ENCODE peak calls at places on chromosomes 5 and 9, in ten cellular contexts. B is HCT116, L is stomach, U is heart right ventricle, F is right lobe of liver, M is heart left ventricle, N is A549, D is fibroblast of lung, C is glutamatergic neuron, K is GM23338. Q is an unnamed sample.

GRCh38 chr9:131180454-131180853 is 55.1 kb downstream of the NUP214 start:
- DNase-seq in F (no peak), K (no peak), N (no peak), L (no peak), D (peak), U (no peak), M (no peak), C (no peak), B (no peak), Q (no peak)

GRCh38 chr5:435961-436640 is 6.9 kb upstream of the EXOC3 start:
- DNase-seq in L (no peak), M (no peak), U (no peak), K (peak), D (no peak), B (no peak), F (no peak), C (peak), N (peak), Q (peak)

GRCh38 chr9:112112519-112112918 is 62.6 kb downstream of the SUSD1 start:
- DNase-seq in B (peak), M (no peak), N (peak), U (no peak), F (no peak), C (no peak), K (no peak), D (peak), L (no peak), Q (no peak)

GRCh38 chr5:123746683-123747360 is 234.8 kb downstream of the CSNK1G3 start:
- DNase-seq in U (no peak), N (no peak), M (no peak), C (no peak), D (no peak), K (no peak), F (no peak), L (no peak), B (no peak), Q (no peak)

GRCh38 chr5:170313344-170313743 is 15.8 kb upstream of the LCP2 start:
- DNase-seq in U (no peak), N (peak), K (no peak), F (no peak), C (no peak), M (no peak), B (no peak), L (no peak), D (no peak), Q (no peak)

GRCh38 chr5:135089912-135090311 is 55.9 kb upstream of the PITX1 start:
- DNase-seq in D (no peak), N (no peak), M (no peak), L (no peak), U (no peak), K (no peak), F (no peak), B (no peak), C (no peak), Q (no peak)

GRCh38 chr9:93154293-93154903 is 20.3 kb upstream of the NINJ1 start:
- DNase-seq in L (no peak), B (no peak), D (no peak), K (peak), N (peak), M (no peak), U (no peak), C (peak), F (no peak), Q (no peak)

GRCh38 chr9:123871781-123872180 is 58.1 kb downstream of the DENND1A start:
- DNase-seq in B (no peak), K (peak), C (no peak), M (no peak), F (no peak), D (peak), L (no peak), N (no peak), U (no peak), Q (no peak)

GRCh38 chr5:169100735-169101075 is 200.2 kb downstream of the SLIT3 start:
- DNase-seq in B (no peak), C (no peak), M (no peak), U (no peak), D (peak), K (no peak), L (no peak), F (no peak), N (peak), Q (no peak)

GRCh38 chr9:111037744-111038335 is 430 bp downstream of the LPAR1 start:
- DNase-seq in U (peak), C (peak), N (peak), D (peak), F (no peak), B (peak), K (peak), L (peak), M (peak), Q (no peak)

GRCh38 chr5:136458481-136458880 is 93.1 kb upstream of the TRPC7 start:
- DNase-seq in D (no peak), N (no peak), M (no peak), U (no peak), B (no peak), C (no peak), L (no peak), F (no peak), K (no peak), Q (no peak)

GRCh38 chr9:16143947-16144890 is 591.4 kb downstream of the CCDC171 start:
- DNase-seq in C (no peak), U (no peak), D (peak), N (no peak), K (no peak), B (no peak), L (no peak), M (no peak), F (no peak), Q (no peak)

GRCh38 chr5:158911693-158912363 is 187.9 kb downstream of the EBF1 start:
- DNase-seq in C (no peak), U (no peak), F (no peak), D (peak), B (no peak), L (no peak), N (no peak), M (no peak), K (no peak), Q (no peak)

GRCh38 chr9:105299190-105299854 is 54.9 kb downstream of the SLC44A1 start:
- DNase-seq in C (no peak), N (peak), L (peak), F (no peak), M (no peak), K (no peak), D (peak), U (no peak), B (no peak), Q (no peak)

GRCh38 chr9:37324691-37325490 is 97.6 kb upstream of the GRHPR start:
- DNase-seq in D (no peak), L (no peak), F (no peak), K (peak), M (no peak), B (no peak), N (no peak), U (no peak), C (peak), Q (peak)

GRCh38 chr5:113283558-113283957 is 151.2 kb downstream of the TSSK1B start:
- DNase-seq in C (no peak), K (no peak), D (no peak), F (no peak), U (no peak), B (no peak), N (no peak), L (no peak), M (no peak), Q (no peak)

GRCh38 chr5:153425914-153426313 is 64.6 kb upstream of the GRIA1 start:
- DNase-seq in M (no peak), C (no peak), U (no peak), D (no peak), N (peak), L (no peak), K (peak), F (no peak), B (peak), Q (no peak)
- TF ChIP-seq CTCF in M (no peak), C (peak), U (peak), D (no peak), N (no peak), L (no peak), K (peak), F (peak), B (peak), Q (no peak)

GRCh38 chr5:176721509-176721908 is 74.2 kb downstream of the TSPAN17 start:
- DNase-seq in B (no peak), F (no peak), U (no peak), C (no peak), K (no peak), N (no peak), L (no peak), M (no peak), D (no peak), Q (no peak)
- TF ChIP-seq CTCF in B (no peak), F (no peak), U (no peak), C (no peak), K (no peak), N (no peak), L (no peak), M (no peak), D (no peak), Q (no peak)

GRCh38 chr9:129480227-129480626 is 140.7 kb downstream of the C9orf50 start:
- DNase-seq in B (no peak), F (no peak), D (peak), N (peak), C (no peak), K (no peak), M (no peak), L (no peak), U (no peak), Q (no peak)
- TF ChIP-seq CTCF in B (no peak), F (no peak), D (peak), N (no peak), C (no peak), K (peak), M (no peak), L (peak), U (no peak), Q (no peak)

GRCh38 chr9:95107001-95107749 is 210.3 kb downstream of the FANCC start:
- DNase-seq in N (no peak), B (no peak), F (no peak), C (no peak), L (no peak), U (no peak), D (peak), K (no peak), M (peak), Q (no peak)
- TF ChIP-seq CTCF in N (no peak), B (no peak), F (no peak), C (no peak), L (no peak), U (no peak), D (no peak), K (no peak), M (no peak), Q (no peak)

GRCh38 chr9:129939426-129939825 is 103.6 kb downstream of the FNBP1 start:
- DNase-seq in F (no peak), B (no peak), L (no peak), N (no peak), D (peak), U (no peak), K (no peak), C (no peak), M (no peak), Q (no peak)

GRCh38 chr9:129949821-129950220 is 93.2 kb downstream of the FNBP1 start:
- DNase-seq in N (no peak), F (no peak), B (no peak), L (no peak), D (no peak), K (no peak), C (no peak), M (no peak), U (no peak), Q (no peak)

GRCh38 chr9:129946596-129946995 is 96.4 kb downstream of the FNBP1 start:
- DNase-seq in U (no peak), D (no peak), B (no peak), M (no peak), N (no peak), L (no peak), K (no peak), C (no peak), F (no peak), Q (no peak)

GRCh38 chr9:129945314-129945713 is 97.7 kb downstream of the FNBP1 start:
- DNase-seq in N (no peak), B (no peak), C (no peak), M (no peak), K (no peak), F (no peak), U (no peak), D (no peak), L (no peak), Q (no peak)

DNA sequence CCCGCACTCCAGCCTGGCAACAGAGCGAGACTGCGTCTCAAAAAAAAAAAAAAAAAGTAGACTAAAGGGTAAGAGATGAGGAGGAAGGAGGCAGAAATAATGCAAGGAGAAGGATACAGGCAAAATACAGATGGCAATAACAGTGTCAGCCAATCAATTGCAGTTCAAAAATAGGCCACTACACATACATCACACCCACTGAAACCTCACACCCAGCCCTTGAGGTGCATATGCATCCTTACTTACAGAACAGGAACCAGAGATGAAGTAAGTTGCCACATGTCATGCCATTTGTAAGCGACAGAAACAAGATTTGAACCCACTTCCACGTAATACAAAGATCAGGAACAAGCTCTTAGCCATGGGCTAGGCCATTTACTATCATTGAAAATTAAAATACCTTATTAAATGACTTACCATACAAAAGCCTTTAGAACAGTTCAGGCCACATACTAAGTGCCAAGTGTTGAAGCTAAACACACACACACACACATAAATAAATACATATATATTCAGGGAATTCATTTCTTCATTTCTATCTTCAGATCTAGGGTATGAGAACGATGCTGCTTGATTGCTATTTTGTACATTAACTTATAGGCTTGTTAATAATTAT is 98.4 kb downstream of the FNBP1 start:
- DNase-seq in F (no peak), L (no peak), N (no peak), M (no peak), K (no peak), C (no peak), D (no peak), U (no peak), B (no peak), Q (no peak)
- TF ChIP-seq CTCF in F (no peak), L (no peak), N (no peak), M (no peak), K (no peak), C (peak), D (no peak), U (no peak), B (no peak), Q (no peak)

Q was measured in activated B cell treated with CpG ODN at 0.5 μM for 24 hours.